ENCODE peak calls at places on chromosomes 6 and 20, in six cellular contexts. O is hepatocyte, G is PC-9, L is PC-3, A is fibroblast of lung, M is neural progenitor cell. T is an unnamed sample. For H4K20me1 and H3K9me3, the result is how much of the 10 kb centered on the place peaks cover.

GRCh38 chr20:63979549-63980316 is at the start of gene SAMD10:
- DNase-seq in L (peak), G (peak), O (peak), M (peak), A (no peak), T (peak)

GRCh38 chr20:51660741-51661608 is 107.2 kb downstream of the ATP9A start:
- DNase-seq in M (no peak), G (no peak), O (no peak), L (peak), A (peak), T (peak)

GRCh38 chr6:149405823-149406765 is 6.0 kb downstream of the SUMO4 start:
- DNase-seq in L (no peak), M (no peak), O (no peak), A (peak), G (no peak), T (peak)

GRCh38 chr20:5214826-5215225 is 88.0 kb downstream of the CDS2 start:
- DNase-seq in G (no peak), A (no peak), M (no peak), L (no peak), O (no peak), T (no peak)

GRCh38 chr6:125884656-125885055 is 71.9 kb upstream of the HINT3 start:
- DNase-seq in M (no peak), G (no peak), O (no peak), L (no peak), A (peak), T (no peak)

GRCh38 chr6:6795396-6795795 is 206.9 kb downstream of the LY86 start:
- DNase-seq in L (no peak), M (no peak), G (no peak), A (no peak), O (no peak), T (peak)

GRCh38 chr6:9481292-9482029 is 933.4 kb downstream of the TFAP2A start:
- DNase-seq in O (no peak), M (no peak), G (no peak), A (peak), L (peak), T (peak)

GRCh38 chr20:43535370-43536004 is 23.3 kb upstream of the SGK2 start:
- DNase-seq in A (no peak), L (no peak), O (no peak), G (no peak), M (no peak), T (no peak)

GRCh38 chr6:84052204-84052882 is 18.8 kb downstream of the MRAP2 start:
- DNase-seq in L (peak), G (peak), M (peak), O (peak), A (peak), T (peak)

GRCh38 chr6:15512126-15512525 is 150.7 kb downstream of the DTNBP1 start:
- DNase-seq in O (no peak), L (peak), G (no peak), M (peak), A (no peak), T (peak)

GRCh38 chr20:59518881-59519706 is 85.2 kb upstream of the PHACTR3 start:
- DNase-seq in A (peak), M (peak), L (peak), G (peak), O (peak), T (peak)

GRCh38 chr6:160692369-160692959 is 9.6 kb upstream of the PLG start:
- DNase-seq in O (peak), A (no peak), M (no peak), G (no peak), L (no peak), T (peak)

GRCh38 chr20:59705651-59706101 is 101.3 kb downstream of the PHACTR3 start:
- DNase-seq in L (no peak), M (no peak), O (no peak), A (no peak), G (no peak), T (no peak)

GRCh38 chr6:34539181-34539580 is 16.9 kb downstream of the SPDEF start:
- DNase-seq in G (no peak), O (no peak), M (no peak), A (no peak), L (no peak), T (no peak)

GRCh38 chr6:109790131-109790530 is 99.0 kb downstream of the FIG4 start:
- DNase-seq in A (no peak), G (no peak), L (peak), O (no peak), M (no peak), T (peak)

GRCh38 chr6:90460067-90460466 is 126.8 kb downstream of the MAP3K7 start:
- DNase-seq in A (no peak), L (no peak), G (no peak), O (no peak), M (no peak), T (no peak)

GRCh38 chr20:23255106-23255505 is 95.5 kb upstream of the NXT1 start:
- DNase-seq in A (no peak), O (no peak), L (no peak), G (no peak), M (no peak), T (no peak)

GRCh38 chr6:121823437-121823851 is 388.0 kb downstream of the GJA1 start:
- DNase-seq in A (peak), G (peak), M (peak), O (no peak), L (no peak), T (peak)

GRCh38 chr20:36481380-36482043 is 59.8 kb upstream of the MYL9 start:
- DNase-seq in L (no peak), A (no peak), M (no peak), G (no peak), O (no peak), T (peak)

GRCh38 chr20:36483919-36484808 is 57.2 kb upstream of the MYL9 start:
- DNase-seq in A (no peak), M (no peak), G (no peak), L (peak), O (no peak), T (peak)

GRCh38 chr20:36480456-36481048 is 60.8 kb upstream of the MYL9 start:
- DNase-seq in A (no peak), M (no peak), G (no peak), L (no peak), O (no peak), T (no peak)

GRCh38 chr20:36483205-36483918 is 58.0 kb upstream of the MYL9 start:
- DNase-seq in M (no peak), G (no peak), O (no peak), L (no peak), A (no peak), T (no peak)

GRCh38 chr20:36482044-36482473 is 59.3 kb upstream of the MYL9 start:
- DNase-seq in M (no peak), L (no peak), G (no peak), A (no peak), O (no peak), T (no peak)
- H4K20me1 ChIP-seq in M (half or more), L (under half), G (under half), A (under half), O (half or more), T (half or more)

GRCh38 chr6:71808865-71809264 is 77.5 kb upstream of the RIMS1 start:
- DNase-seq in L (no peak), O (no peak), A (no peak), G (no peak), M (no peak), T (no peak)

GRCh38 chr6:71810880-71811279 is 75.5 kb upstream of the RIMS1 start:
- DNase-seq in L (no peak), A (no peak), M (no peak), G (no peak), O (no peak), T (no peak)
- H3K9me3 ChIP-seq in L (under half), A (under half), M (under half), G (under half), O (under half), T (under half)

DNA sequence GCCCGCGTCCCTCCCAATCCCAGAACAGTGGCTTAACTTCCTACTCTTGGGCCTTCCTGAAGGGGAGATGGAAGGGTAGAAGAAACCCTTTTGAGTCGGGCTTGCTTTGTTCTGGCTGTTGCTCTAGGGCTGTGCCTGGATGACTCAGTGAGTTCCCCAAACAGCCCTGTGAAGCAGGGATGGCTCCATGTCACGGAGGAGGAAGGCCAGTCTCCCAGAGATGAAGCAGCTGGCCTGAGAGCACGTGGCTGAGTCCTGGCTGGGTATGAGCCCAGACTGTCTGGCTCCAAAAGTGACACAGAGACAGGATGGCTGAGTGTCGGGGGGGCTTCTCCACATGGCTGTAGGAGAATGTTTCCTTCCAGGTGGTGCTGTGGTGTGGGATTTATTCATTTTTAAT is 4.6 kb downstream of the SYTL3 start:
- DNase-seq in O (peak), M (no peak), L (no peak), A (peak), G (no peak), T (peak)
- H3K4me2 ChIP-seq in O (no peak), M (no peak), L (no peak), A (peak), G (peak), T (peak)

GRCh38 chr6:17705778-17706579 is 746 bp downstream of the NUP153 start:
- DNase-seq in M (peak), A (peak), O (peak), G (peak), L (peak), T (peak)

GRCh38 chr6:17706580-17707370 is at the start of gene NUP153:
- DNase-seq in O (peak), A (peak), G (peak), L (peak), M (peak), T (peak)

GRCh38 chr6:17703256-17703694 is 3.5 kb downstream of the NUP153 start:
- DNase-seq in O (peak), G (no peak), L (peak), M (no peak), A (peak), T (peak)

GRCh38 chr6:17707371-17707651 is 586 bp upstream of the NUP153 start:
- DNase-seq in M (no peak), L (peak), O (no peak), G (no peak), A (no peak), T (no peak)

GRCh38 chr6:17705428-17705777 is 1.3 kb downstream of the NUP153 start:
- DNase-seq in G (peak), A (peak), M (no peak), L (peak), O (peak), T (peak)
- H4K20me1 ChIP-seq in G (under half), A (under half), M (under half), L (under half), O (under half), T (under half)

DNA sequence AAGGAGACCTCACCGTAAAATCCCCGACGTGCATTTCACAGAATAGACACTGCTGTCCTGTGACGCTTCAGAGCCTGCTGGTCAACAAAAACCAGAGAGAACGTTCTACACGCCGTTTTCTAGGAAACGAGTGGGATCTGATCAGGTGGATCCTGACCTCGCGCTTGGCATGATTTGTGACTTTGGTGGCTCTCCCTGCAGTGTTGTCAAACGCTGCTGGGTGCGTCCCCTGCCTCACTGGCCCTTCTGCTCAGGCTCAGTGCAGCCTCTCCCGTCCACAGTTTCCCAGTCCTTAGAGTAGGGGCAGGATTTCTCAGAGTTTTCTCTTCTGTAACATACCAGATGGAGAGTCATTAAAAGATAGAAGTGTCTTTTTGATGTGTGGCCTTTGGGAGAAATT is 27.6 kb upstream of the IRF4 start:
- DNase-seq in A (no peak), G (no peak), M (no peak), O (no peak), L (no peak), T (no peak)
- H3K9me3 ChIP-seq in A (under half), G (under half), M (under half), O (under half), L (under half), T (under half)

GRCh38 chr6:45532626-45533258 is 155.0 kb upstream of the SUPT3H start:
- DNase-seq in O (no peak), L (no peak), G (no peak), M (no peak), A (peak), T (peak)
- H3K4me2 ChIP-seq in O (peak), L (no peak), G (no peak), M (peak), A (peak), T (peak)

GRCh38 chr20:62910777-62911497 is 15.4 kb downstream of the DIDO1 start:
- DNase-seq in O (no peak), M (no peak), G (no peak), A (no peak), L (no peak), T (no peak)

GRCh38 chr20:62914436-62914835 is 11.9 kb downstream of the DIDO1 start:
- DNase-seq in A (no peak), G (no peak), O (no peak), M (no peak), L (no peak), T (no peak)

GRCh38 chr20:62914970-62915457 is 11.3 kb downstream of the DIDO1 start:
- DNase-seq in L (no peak), A (peak), O (no peak), M (peak), G (no peak), T (peak)

GRCh38 chr20:62911701-62912280 is 14.5 kb downstream of the DIDO1 start:
- DNase-seq in A (no peak), M (no peak), O (no peak), L (no peak), G (no peak), T (no peak)

GRCh38 chr20:62913043-62913630 is 13.2 kb downstream of the DIDO1 start:
- DNase-seq in L (no peak), O (no peak), M (no peak), A (no peak), G (no peak), T (no peak)
- H4K20me1 ChIP-seq in L (half or more), O (half or more), M (half or more), A (under half), G (half or more), T (under half)

DNA sequence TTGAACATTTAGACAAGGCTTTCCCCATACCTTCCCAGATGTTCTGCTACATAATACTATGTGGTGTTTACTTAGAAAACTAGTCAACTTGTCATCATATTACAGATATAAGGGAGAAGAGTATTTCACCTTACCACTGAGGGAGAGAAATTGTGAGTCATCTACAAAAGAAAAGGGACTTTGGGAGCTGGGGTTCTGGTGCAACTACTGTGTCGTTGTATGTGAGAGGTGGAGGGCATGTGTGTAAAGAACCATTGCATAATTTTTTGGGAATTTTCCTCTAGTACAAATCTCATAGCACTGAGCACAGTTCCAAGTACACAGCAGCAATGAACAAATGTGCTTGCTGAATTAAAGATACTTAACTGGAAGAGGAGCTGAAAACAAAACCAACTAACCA is 665.6 kb downstream of the DHX35 start:
- DNase-seq in A (no peak), M (no peak), O (no peak), G (no peak), L (no peak), T (peak)
- H3K9me3 ChIP-seq in A (under half), M (under half), O (under half), G (under half), L (under half), T (under half)

T was measured in GM23248.